ENCODE peak calls at places on chromosomes 4 and X, in ten cellular contexts. One of them, this sample, is unnamed. For H3K27me3 and H3K9me3, the result is how much of the 10 kb centered on the place peaks cover.

GRCh38 chr4:3768842-3769641 is 2.9 kb downstream of the ADRA2C start:
- DNase-seq in uterus: no peak
- DNase-seq in ascending aorta: no peak
- DNase-seq in tibial artery: no peak
- DNase-seq in IMR-90: no peak
- DNase-seq in sigmoid colon: no peak
- DNase-seq in Karpas-422: no peak
- DNase-seq in SJSA1: no peak
- DNase-seq in endodermal cell: no peak
- DNase-seq in GM23248: no peak
- DNase-seq in this sample: no peak

GRCh38 chrX:18938710-18939109 is 45.2 kb downstream of the PHKA2 start:
- DNase-seq in uterus: no peak
- DNase-seq in ascending aorta: no peak
- DNase-seq in tibial artery: no peak
- DNase-seq in IMR-90: peak
- DNase-seq in sigmoid colon: no peak
- DNase-seq in Karpas-422: no peak
- DNase-seq in SJSA1: no peak
- DNase-seq in endodermal cell: no peak
- DNase-seq in GM23248: no peak
- DNase-seq in this sample: no peak

GRCh38 chrX:53321216-53321942 is 40.0 kb upstream of the IQSEC2 start:
- DNase-seq in uterus: no peak
- DNase-seq in ascending aorta: no peak
- DNase-seq in tibial artery: no peak
- DNase-seq in IMR-90: no peak
- DNase-seq in sigmoid colon: no peak
- DNase-seq in Karpas-422: no peak
- DNase-seq in SJSA1: no peak
- DNase-seq in endodermal cell: peak
- DNase-seq in GM23248: peak
- DNase-seq in this sample: peak

GRCh38 chrX:153900806-153901752 is 3.4 kb upstream of the AVPR2 start:
- DNase-seq in uterus: peak
- DNase-seq in ascending aorta: no peak
- DNase-seq in tibial artery: peak
- DNase-seq in IMR-90: peak
- DNase-seq in sigmoid colon: peak
- DNase-seq in Karpas-422: peak
- DNase-seq in SJSA1: peak
- DNase-seq in endodermal cell: peak
- DNase-seq in GM23248: peak
- DNase-seq in this sample: peak

GRCh38 chr4:181702864-181703263 is 540.3 kb upstream of the TENM3 start:
- DNase-seq in uterus: no peak
- DNase-seq in ascending aorta: no peak
- DNase-seq in tibial artery: no peak
- DNase-seq in IMR-90: no peak
- DNase-seq in sigmoid colon: no peak
- DNase-seq in Karpas-422: no peak
- DNase-seq in SJSA1: no peak
- DNase-seq in endodermal cell: no peak
- DNase-seq in GM23248: no peak
- DNase-seq in this sample: no peak

GRCh38 chrX:140503714-140504351 is 1.0 kb downstream of the SOX3 start:
- DNase-seq in uterus: no peak
- DNase-seq in ascending aorta: no peak
- DNase-seq in tibial artery: no peak
- DNase-seq in IMR-90: peak
- DNase-seq in sigmoid colon: no peak
- DNase-seq in Karpas-422: no peak
- DNase-seq in SJSA1: peak
- DNase-seq in endodermal cell: peak
- DNase-seq in GM23248: peak
- DNase-seq in this sample: peak

GRCh38 chrX:6778547-6779231 is 243.8 kb upstream of the VCX3A start:
- DNase-seq in uterus: no peak
- DNase-seq in ascending aorta: no peak
- DNase-seq in tibial artery: no peak
- DNase-seq in IMR-90: no peak
- DNase-seq in sigmoid colon: no peak
- DNase-seq in Karpas-422: peak
- DNase-seq in SJSA1: no peak
- DNase-seq in endodermal cell: peak
- DNase-seq in GM23248: no peak
- DNase-seq in this sample: no peak

GRCh38 chr4:140595065-140595464 is 26.3 kb upstream of the UCP1 start:
- DNase-seq in uterus: no peak
- DNase-seq in ascending aorta: no peak
- DNase-seq in tibial artery: no peak
- DNase-seq in IMR-90: peak
- DNase-seq in sigmoid colon: no peak
- DNase-seq in Karpas-422: peak
- DNase-seq in SJSA1: no peak
- DNase-seq in endodermal cell: peak
- DNase-seq in GM23248: peak
- DNase-seq in this sample: no peak

GRCh38 chr4:139028191-139028661 is 12.6 kb downstream of the NOCT start:
- DNase-seq in uterus: no peak
- DNase-seq in ascending aorta: no peak
- DNase-seq in tibial artery: no peak
- DNase-seq in IMR-90: no peak
- DNase-seq in sigmoid colon: no peak
- DNase-seq in Karpas-422: no peak
- DNase-seq in SJSA1: no peak
- DNase-seq in endodermal cell: no peak
- DNase-seq in GM23248: no peak
- DNase-seq in this sample: no peak

GRCh38 chrX:108033890-108034289 is 11.0 kb upstream of the VSIG1 start:
- DNase-seq in uterus: no peak
- DNase-seq in ascending aorta: no peak
- DNase-seq in tibial artery: no peak
- DNase-seq in IMR-90: no peak
- DNase-seq in sigmoid colon: no peak
- DNase-seq in Karpas-422: no peak
- DNase-seq in SJSA1: no peak
- DNase-seq in endodermal cell: no peak
- DNase-seq in GM23248: peak
- DNase-seq in this sample: no peak

GRCh38 chr4:40621592-40622512 is 7.8 kb downstream of the RBM47 start:
- DNase-seq in uterus: peak
- DNase-seq in ascending aorta: peak
- DNase-seq in tibial artery: peak
- DNase-seq in IMR-90: peak
- DNase-seq in sigmoid colon: peak
- DNase-seq in Karpas-422: peak
- DNase-seq in SJSA1: peak
- DNase-seq in endodermal cell: peak
- DNase-seq in GM23248: peak
- DNase-seq in this sample: peak

GRCh38 chr4:132642196-132642817 is 506.8 kb upstream of the PCDH10 start:
- DNase-seq in uterus: no peak
- DNase-seq in ascending aorta: no peak
- DNase-seq in tibial artery: no peak
- DNase-seq in IMR-90: peak
- DNase-seq in sigmoid colon: no peak
- DNase-seq in Karpas-422: peak
- DNase-seq in SJSA1: no peak
- DNase-seq in endodermal cell: peak
- DNase-seq in GM23248: peak
- DNase-seq in this sample: no peak

GRCh38 chrX:13552892-13553291 is 16.5 kb upstream of the EGFL6 start:
- DNase-seq in uterus: no peak
- DNase-seq in ascending aorta: no peak
- DNase-seq in tibial artery: no peak
- DNase-seq in IMR-90: no peak
- DNase-seq in sigmoid colon: no peak
- DNase-seq in Karpas-422: no peak
- DNase-seq in SJSA1: no peak
- DNase-seq in endodermal cell: no peak
- DNase-seq in GM23248: no peak
- DNase-seq in this sample: no peak

GRCh38 chrX:109760241-109760921 is 27.3 kb upstream of the ACSL4 start:
- DNase-seq in uterus: no peak
- DNase-seq in ascending aorta: no peak
- DNase-seq in tibial artery: no peak
- DNase-seq in IMR-90: no peak
- DNase-seq in sigmoid colon: no peak
- DNase-seq in Karpas-422: no peak
- DNase-seq in SJSA1: peak
- DNase-seq in endodermal cell: no peak
- DNase-seq in GM23248: no peak
- DNase-seq in this sample: no peak

GRCh38 chrX:154596290-154596929 is 11.5 kb downstream of the CTAG1A start:
- DNase-seq in uterus: no peak
- DNase-seq in ascending aorta: no peak
- DNase-seq in tibial artery: no peak
- DNase-seq in IMR-90: peak
- DNase-seq in sigmoid colon: no peak
- DNase-seq in Karpas-422: peak
- DNase-seq in SJSA1: peak
- DNase-seq in endodermal cell: peak
- DNase-seq in GM23248: peak
- DNase-seq in this sample: no peak

GRCh38 chrX:136115124-136115908 is 32.0 kb upstream of the FHL1 start:
- DNase-seq in uterus: peak
- DNase-seq in ascending aorta: no peak
- DNase-seq in tibial artery: no peak
- DNase-seq in IMR-90: peak
- DNase-seq in sigmoid colon: no peak
- DNase-seq in Karpas-422: no peak
- DNase-seq in SJSA1: no peak
- DNase-seq in endodermal cell: no peak
- DNase-seq in GM23248: peak
- DNase-seq in this sample: no peak
- H3K27me3 ChIP-seq in uterus: under half
- H3K27me3 ChIP-seq in ascending aorta: under half
- H3K27me3 ChIP-seq in tibial artery: under half
- H3K27me3 ChIP-seq in IMR-90: under half
- H3K27me3 ChIP-seq in sigmoid colon: under half
- H3K27me3 ChIP-seq in Karpas-422: under half
- H3K27me3 ChIP-seq in SJSA1: under half
- H3K27me3 ChIP-seq in endodermal cell: under half
- H3K27me3 ChIP-seq in GM23248: under half
- H3K27me3 ChIP-seq in this sample: under half

DNA sequence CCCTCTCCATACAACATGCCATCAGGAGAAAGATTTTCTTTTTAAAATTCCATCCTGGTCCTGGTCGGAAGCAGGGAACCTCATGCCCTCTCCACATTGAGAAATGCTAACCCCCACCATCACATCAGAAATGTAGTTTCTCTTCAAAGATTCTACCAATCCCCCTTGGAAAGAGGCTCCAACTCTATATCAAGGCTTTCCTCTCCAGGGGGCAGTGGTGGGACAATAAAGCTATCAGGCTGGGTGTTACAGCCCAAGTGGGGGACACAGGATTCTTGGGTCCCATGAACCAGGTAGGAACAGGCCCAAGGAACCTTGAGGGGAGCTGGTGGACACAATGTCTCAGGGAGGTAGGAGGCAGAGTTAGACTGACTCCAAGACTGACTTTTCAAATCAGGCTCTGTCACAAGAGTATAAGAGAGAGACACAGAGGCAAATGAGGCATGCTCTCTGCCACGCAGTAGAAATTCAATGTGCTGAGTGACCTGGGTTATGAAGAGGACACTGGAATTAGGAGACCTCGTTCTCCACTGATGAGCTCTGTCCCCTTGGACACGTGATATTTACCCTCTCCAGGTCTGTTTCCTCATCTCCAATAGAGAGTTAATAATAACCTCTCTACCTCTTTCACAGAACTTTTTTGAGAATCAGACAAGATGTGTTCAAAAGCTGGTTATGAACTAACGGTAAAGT is 4.5 kb downstream of the GJB1 start:
- DNase-seq in uterus: no peak
- DNase-seq in ascending aorta: no peak
- DNase-seq in tibial artery: no peak
- DNase-seq in IMR-90: no peak
- DNase-seq in sigmoid colon: no peak
- DNase-seq in Karpas-422: no peak
- DNase-seq in SJSA1: no peak
- DNase-seq in endodermal cell: no peak
- DNase-seq in GM23248: no peak
- DNase-seq in this sample: no peak
- H3K4me3 ChIP-seq in uterus: no peak
- H3K4me3 ChIP-seq in ascending aorta: no peak
- H3K4me3 ChIP-seq in tibial artery: no peak
- H3K4me3 ChIP-seq in IMR-90: no peak
- H3K4me3 ChIP-seq in sigmoid colon: no peak
- H3K4me3 ChIP-seq in Karpas-422: no peak
- H3K4me3 ChIP-seq in SJSA1: no peak
- H3K4me3 ChIP-seq in endodermal cell: no peak
- H3K4me3 ChIP-seq in GM23248: no peak
- H3K4me3 ChIP-seq in this sample: no peak

GRCh38 chr4:213971-214370 is 89.7 kb downstream of the ZNF718 start:
- DNase-seq in uterus: no peak
- DNase-seq in ascending aorta: no peak
- DNase-seq in tibial artery: no peak
- DNase-seq in IMR-90: no peak
- DNase-seq in sigmoid colon: no peak
- DNase-seq in Karpas-422: no peak
- DNase-seq in SJSA1: no peak
- DNase-seq in endodermal cell: no peak
- DNase-seq in GM23248: no peak
- DNase-seq in this sample: no peak

GRCh38 chr4:212438-213174 is 88.3 kb downstream of the ZNF718 start:
- DNase-seq in uterus: peak
- DNase-seq in ascending aorta: peak
- DNase-seq in tibial artery: peak
- DNase-seq in IMR-90: peak
- DNase-seq in sigmoid colon: peak
- DNase-seq in Karpas-422: no peak
- DNase-seq in SJSA1: no peak
- DNase-seq in endodermal cell: no peak
- DNase-seq in GM23248: peak
- DNase-seq in this sample: peak

DNA sequence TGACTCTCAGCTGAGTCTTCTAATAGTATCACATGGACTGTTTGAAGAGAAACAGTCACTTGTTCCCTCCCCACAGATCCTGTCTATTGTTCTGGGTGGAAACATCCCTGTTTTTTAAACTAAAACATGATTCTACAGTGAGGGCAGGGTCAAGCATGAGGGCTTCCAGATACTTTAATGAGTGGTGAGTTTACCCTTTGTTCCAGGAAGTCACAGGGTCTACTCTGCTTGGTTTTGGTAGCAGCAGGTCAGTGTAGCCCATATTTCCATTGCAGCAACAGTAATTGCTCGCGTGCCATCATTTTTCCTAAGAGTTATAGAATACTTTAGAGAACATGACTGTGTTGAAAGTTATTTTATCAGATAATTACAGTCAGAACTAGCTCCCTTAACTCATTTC is 87.4 kb downstream of the ZNF732 start:
- DNase-seq in uterus: no peak
- DNase-seq in ascending aorta: no peak
- DNase-seq in tibial artery: no peak
- DNase-seq in IMR-90: no peak
- DNase-seq in sigmoid colon: no peak
- DNase-seq in Karpas-422: no peak
- DNase-seq in SJSA1: no peak
- DNase-seq in endodermal cell: no peak
- DNase-seq in GM23248: no peak
- DNase-seq in this sample: no peak
- H3K9me3 ChIP-seq in uterus: under half
- H3K9me3 ChIP-seq in ascending aorta: under half
- H3K9me3 ChIP-seq in tibial artery: under half
- H3K9me3 ChIP-seq in IMR-90: under half
- H3K9me3 ChIP-seq in sigmoid colon: under half
- H3K9me3 ChIP-seq in Karpas-422: under half
- H3K9me3 ChIP-seq in SJSA1: under half
- H3K9me3 ChIP-seq in endodermal cell: half or more
- H3K9me3 ChIP-seq in GM23248: under half
- H3K9me3 ChIP-seq in this sample: half or more

GRCh38 chr4:2423066-2423465 is 4.3 kb downstream of the CFAP99 start:
- DNase-seq in uterus: no peak
- DNase-seq in ascending aorta: no peak
- DNase-seq in tibial artery: no peak
- DNase-seq in IMR-90: no peak
- DNase-seq in sigmoid colon: no peak
- DNase-seq in Karpas-422: no peak
- DNase-seq in SJSA1: no peak
- DNase-seq in endodermal cell: peak
- DNase-seq in GM23248: no peak
- DNase-seq in this sample: no peak
- H3K27me3 ChIP-seq in uterus: under half
- H3K27me3 ChIP-seq in ascending aorta: under half
- H3K27me3 ChIP-seq in tibial artery: half or more
- H3K27me3 ChIP-seq in IMR-90: under half
- H3K27me3 ChIP-seq in sigmoid colon: half or more
- H3K27me3 ChIP-seq in Karpas-422: under half
- H3K27me3 ChIP-seq in SJSA1: under half
- H3K27me3 ChIP-seq in endodermal cell: under half
- H3K27me3 ChIP-seq in GM23248: under half
- H3K27me3 ChIP-seq in this sample: under half

This sample was measured in left lung.